ENCODE peak calls at places on chromosomes 11 and 22, in five cellular contexts. C, H, G, N and T are unnamed samples.

GRCh38 chr11:90669094-90669493 is 446.2 kb upstream of the CHORDC1 start:
- DNase-seq in C (no peak), H (no peak), G (no peak), N (no peak), T (no peak)

GRCh38 chr22:30167327-30167726 is 79.2 kb downstream of the LIF start:
- DNase-seq in C (peak; percentile 1), H (no peak), G (no peak), N (no peak), T (no peak)

GRCh38 chr22:49296561-49296960 is 531.1 kb downstream of the BRD1 start:
- DNase-seq in C (no peak), H (no peak), G (no peak), N (peak; percentile 19), T (no peak)

GRCh38 chr11:77139201-77139600 is 11.2 kb downstream of the MYO7A start:
- DNase-seq in C (no peak), H (no peak), G (no peak), N (no peak), T (no peak)

GRCh38 chr11:115085461-115086220 is 407.3 kb downstream of the NXPE2 start:
- DNase-seq in C (no peak), H (no peak), G (peak; percentile 5), N (no peak), T (no peak)

GRCh38 chr22:25688627-25689026 is 53.4 kb upstream of the MYO18B start:
- DNase-seq in C (no peak), H (no peak), G (no peak), N (no peak), T (no peak)

GRCh38 chr11:13883042-13883441 is 79.5 kb upstream of the SPON1 start:
- DNase-seq in C (no peak), H (no peak), G (no peak), N (no peak), T (no peak)

GRCh38 chr22:37865510-37865909 is 16.3 kb downstream of the EIF3L start:
- DNase-seq in C (no peak), H (no peak), G (no peak), N (no peak), T (no peak)

GRCh38 chr11:128632151-128632791 is 44.9 kb upstream of the ETS1 start:
- DNase-seq in C (peak; percentile 68), H (peak; percentile 32), G (no peak), N (peak; percentile 73), T (no peak)

GRCh38 chr11:65862941-65863888 is 3.0 kb downstream of the MUS81 start:
- DNase-seq in C (no peak), H (no peak), G (no peak), N (peak; percentile 23), T (no peak)

GRCh38 chr11:131808466-131808865 is 438.1 kb downstream of the NTM start:
- DNase-seq in C (no peak), H (no peak), G (no peak), N (no peak), T (no peak)

GRCh38 chr11:92886243-92886905 is 83.1 kb upstream of the MTNR1B start:
- DNase-seq in C (peak; percentile 42), H (no peak), G (peak; percentile 28), N (no peak), T (no peak)

GRCh38 chr11:2525941-2526807 is 81.4 kb downstream of the KCNQ1 start:
- DNase-seq in C (no peak), H (no peak), G (no peak), N (peak; percentile 18), T (no peak)

GRCh38 chr22:25494774-25495173 is 69.7 kb upstream of the GRK3 start:
- DNase-seq in C (no peak), H (no peak), G (no peak), N (no peak), T (no peak)

GRCh38 chr11:129613076-129613475 is 202.6 kb upstream of the TMEM45B start:
- DNase-seq in C (no peak), H (no peak), G (no peak), N (no peak), T (no peak)

GRCh38 chr22:38740754-38741153 is 15.0 kb downstream of the SUN2 start:
- DNase-seq in C (no peak), H (no peak), G (no peak), N (no peak), T (no peak)

GRCh38 chr11:925496-926301 is at the start of gene AP2A2:
- DNase-seq in C (peak; percentile 90), H (peak; percentile 83), G (peak; percentile 74), N (peak; percentile 86), T (peak; percentile 83)

GRCh38 chr11:74272276-74272675 is 39.2 kb downstream of the P4HA3 start:
- DNase-seq in C (no peak), H (no peak), G (no peak), N (no peak), T (no peak)